ENCODE peak calls at places on chromosomes 13 and 19, in five cellular contexts. One of them, this sample, is unnamed.

GRCh38 chr19:46453661-46454060 is 17.7 kb downstream of the PNMA8A start:
- DNase-seq in NCI-H1417: no peak
- DNase-seq in NCI-H2081: no peak
- DNase-seq in endodermal cell: no peak
- DNase-seq in AG04450: no peak
- DNase-seq in this sample: no peak

GRCh38 chr13:71714802-71715375 is 152.1 kb downstream of the DACH1 start:
- DNase-seq in AG04450: no peak
- DNase-seq in endodermal cell: no peak
- DNase-seq in NCI-H2081: no peak
- DNase-seq in NCI-H1417: no peak
- DNase-seq in this sample: no peak

GRCh38 chr13:87684850-87685735 is 13.9 kb downstream of the SLITRK5 start:
- DNase-seq in NCI-H2081: no peak
- DNase-seq in endodermal cell: no peak
- DNase-seq in NCI-H1417: no peak
- DNase-seq in AG04450: no peak
- DNase-seq in this sample: no peak

GRCh38 chr13:43095771-43096719 is 72.7 kb downstream of the DNAJC15 start:
- DNase-seq in endodermal cell: no peak
- DNase-seq in NCI-H2081: no peak
- DNase-seq in NCI-H1417: no peak
- DNase-seq in AG04450: no peak
- DNase-seq in this sample: no peak

GRCh38 chr19:48330012-48330681 is 4.8 kb downstream of the EMP3 start:
- DNase-seq in AG04450: no peak
- DNase-seq in NCI-H1417: peak
- DNase-seq in NCI-H2081: peak
- DNase-seq in endodermal cell: peak
- DNase-seq in this sample: peak

GRCh38 chr13:113397606-113398425 is 33.9 kb upstream of the GRTP1 start:
- DNase-seq in NCI-H2081: no peak
- DNase-seq in AG04450: no peak
- DNase-seq in endodermal cell: peak
- DNase-seq in NCI-H1417: no peak
- DNase-seq in this sample: no peak

GRCh38 chr19:4580021-4580901 is 20.8 kb upstream of the SEMA6B start:
- DNase-seq in NCI-H1417: no peak
- DNase-seq in AG04450: no peak
- DNase-seq in NCI-H2081: no peak
- DNase-seq in endodermal cell: peak
- DNase-seq in this sample: no peak

GRCh38 chr19:33493401-33494275 is 28.0 kb downstream of the PEPD start:
- DNase-seq in NCI-H1417: no peak
- DNase-seq in endodermal cell: no peak
- DNase-seq in NCI-H2081: no peak
- DNase-seq in AG04450: no peak
- DNase-seq in this sample: no peak

GRCh38 chr19:54803410-54803809 is at the start of gene KIR2DL4:
- DNase-seq in AG04450: no peak
- DNase-seq in NCI-H2081: no peak
- DNase-seq in NCI-H1417: no peak
- DNase-seq in endodermal cell: no peak
- DNase-seq in this sample: no peak

GRCh38 chr19:44961821-44962220 is 6.6 kb downstream of the CLPTM1 start:
- DNase-seq in NCI-H2081: no peak
- DNase-seq in NCI-H1417: no peak
- DNase-seq in endodermal cell: no peak
- DNase-seq in AG04450: no peak
- DNase-seq in this sample: no peak

GRCh38 chr19:40687525-40688016 is 2.9 kb downstream of the NUMBL start:
- DNase-seq in NCI-H1417: no peak
- DNase-seq in NCI-H2081: no peak
- DNase-seq in endodermal cell: no peak
- DNase-seq in AG04450: no peak
- DNase-seq in this sample: no peak

GRCh38 chr13:111335263-111335662 is 14.8 kb downstream of the TEX29 start:
- DNase-seq in AG04450: no peak
- DNase-seq in NCI-H1417: no peak
- DNase-seq in endodermal cell: peak
- DNase-seq in NCI-H2081: no peak
- DNase-seq in this sample: no peak

GRCh38 chr13:26494591-26494990 is 62.9 kb upstream of the WASF3 start:
- DNase-seq in NCI-H1417: no peak
- DNase-seq in endodermal cell: no peak
- DNase-seq in NCI-H2081: no peak
- DNase-seq in AG04450: no peak
- DNase-seq in this sample: no peak

GRCh38 chr13:39938591-39938990 is 283.1 kb downstream of the COG6 start:
- DNase-seq in endodermal cell: no peak
- DNase-seq in NCI-H2081: no peak
- DNase-seq in AG04450: no peak
- DNase-seq in NCI-H1417: no peak
- DNase-seq in this sample: no peak

GRCh38 chr19:46009530-46010510 is 13.0 kb downstream of the PGLYRP1 start:
- DNase-seq in NCI-H1417: peak
- DNase-seq in NCI-H2081: peak
- DNase-seq in endodermal cell: peak
- DNase-seq in AG04450: no peak
- DNase-seq in this sample: peak

GRCh38 chr19:51354742-51355148 is 11.4 kb downstream of the ETFB start:
- DNase-seq in AG04450: no peak
- DNase-seq in endodermal cell: peak
- DNase-seq in NCI-H1417: no peak
- DNase-seq in NCI-H2081: no peak
- DNase-seq in this sample: peak

This sample was measured in NCI-H2227 treated with DMSO at 0.1 percent for 48 hours.